ENCODE peak calls at places on chromosome 1, in six cellular contexts. D is upper lobe of right lung; H is coronary artery; Z is cardiac muscle cell; T is CD8-positive, alpha-beta T cell; A is ovary. R is an unnamed sample.

GRCh38 chr1:182309631-182310351 is 81.8 kb downstream of the GLUL start:
- DNase-seq in D (no peak), H (no peak), Z (peak; percentile 43), T (no peak), A (no peak), R (no peak)

GRCh38 chr1:194076646-194077045 is 890.2 kb upstream of the B3GALT2 start:
- DNase-seq in H (no peak), D (no peak), A (no peak), Z (peak; percentile 58), T (no peak), R (no peak)

GRCh38 chr1:111082421-111083192 is 57.3 kb downstream of the DRAM2 start:
- DNase-seq in H (no peak), T (no peak), Z (peak; percentile 44), A (no peak), D (no peak), R (no peak)

GRCh38 chr1:27144920-27145661 is 9.8 kb downstream of the SLC9A1 start:
- DNase-seq in T (no peak), D (no peak), Z (peak; percentile 70), H (no peak), A (peak; percentile 28), R (no peak)

GRCh38 chr1:31014094-31014493 is 51.4 kb downstream of the PUM1 start:
- DNase-seq in T (no peak), Z (no peak), H (no peak), D (no peak), A (no peak), R (no peak)

GRCh38 chr1:228273720-228274451 is 66.0 kb downstream of the OBSCN start:
- DNase-seq in A (no peak), Z (no peak), T (no peak), D (peak; percentile 61), H (peak; percentile 68), R (no peak)

GRCh38 chr1:40530735-40531380 is 579 bp upstream of the ZNF684 start:
- DNase-seq in D (no peak), H (no peak), T (no peak), A (no peak), Z (peak; percentile 58), R (no peak)

GRCh38 chr1:5711956-5712645 is 280.1 kb downstream of the NPHP4 start:
- DNase-seq in Z (no peak), D (no peak), H (no peak), A (no peak), T (no peak), R (no peak)

GRCh38 chr1:7379445-7379971 is 391.6 kb upstream of the VAMP3 start:
- DNase-seq in D (no peak), Z (peak; percentile 75), H (peak; percentile 50), T (no peak), A (no peak), R (no peak)

GRCh38 chr1:24390924-24391782 is 22.4 kb downstream of the STPG1 start:
- DNase-seq in T (peak; percentile 43), Z (peak; percentile 93), H (peak; percentile 87), A (peak; percentile 72), D (peak; percentile 85), R (peak; percentile 66)

GRCh38 chr1:181469829-181470228 is 13.5 kb upstream of the CACNA1E start:
- DNase-seq in A (peak; percentile 29), D (no peak), H (no peak), T (no peak), Z (peak; percentile 90), R (no peak)

GRCh38 chr1:54965624-54966340 is 14.6 kb upstream of the TMEM61 start:
- DNase-seq in D (no peak), T (no peak), A (no peak), Z (peak; percentile 90), H (peak; percentile 71), R (no peak)

GRCh38 chr1:169427081-169427611 is at the start of gene CCDC181:
- DNase-seq in T (peak; percentile 36), Z (peak; percentile 75), A (peak; percentile 78), H (peak; percentile 76), D (peak; percentile 67), R (peak; percentile 36)

GRCh38 chr1:238916828-238917227 is 469.5 kb upstream of the CHRM3 start:
- DNase-seq in H (no peak), Z (no peak), A (no peak), D (no peak), T (no peak), R (no peak)

GRCh38 chr1:111553199-111553598 is 49.8 kb upstream of the ADORA3 start:
- DNase-seq in D (no peak), H (no peak), Z (peak; percentile 24), A (no peak), T (no peak), R (no peak)

GRCh38 chr1:97571760-97572159 is 349.1 kb downstream of the DPYD start:
- DNase-seq in A (no peak), Z (peak; percentile 17), D (no peak), T (no peak), H (no peak), R (no peak)
- H3K4me3 ChIP-seq in A (no peak overlapping the region), Z (no peak overlapping the region), D (no peak overlapping the region), T (no peak overlapping the region), H (no peak overlapping the region), R (no peak overlapping the region)

GRCh38 chr1:76501576-76502219 is 365.6 kb upstream of the ST6GALNAC5 start:
- DNase-seq in Z (no peak), D (no peak), A (no peak), T (no peak), H (no peak), R (peak; percentile 22)
- H3K4me3 ChIP-seq in Z (no peak overlapping the region), D (no peak overlapping the region), A (no peak overlapping the region), T (no peak overlapping the region), H (no peak overlapping the region), R (no peak overlapping the region)

GRCh38 chr1:156584813-156585212 is 5.3 kb downstream of the TTC24 start:
- DNase-seq in T (no peak), A (no peak), Z (no peak), H (no peak), D (no peak), R (no peak)

GRCh38 chr1:156583821-156584622 is 4.5 kb downstream of the TTC24 start:
- DNase-seq in A (peak; percentile 61), T (peak; percentile 52), D (no peak), Z (peak; percentile 89), H (no peak), R (peak; percentile 63)

GRCh38 chr1:156581661-156582387 is 2.3 kb downstream of the TTC24 start:
- DNase-seq in D (no peak), H (no peak), A (no peak), T (peak; percentile 18), Z (no peak), R (no peak)

GRCh38 chr1:156579472-156579871 is at the start of gene TTC24:
- DNase-seq in T (no peak), A (no peak), D (no peak), H (no peak), Z (no peak), R (no peak)

GRCh38 chr1:156582388-156583022 is 3.0 kb downstream of the TTC24 start:
- DNase-seq in T (no peak), Z (no peak), D (no peak), A (no peak), H (no peak), R (peak; percentile 13)
- H3K4me3 ChIP-seq in T (peak overlapping the region; percentile 71), Z (no peak overlapping the region), D (no peak overlapping the region), A (no peak overlapping the region), H (no peak overlapping the region), R (peak overlapping the region; percentile 37)

GRCh38 chr1:87410771-87411170 is 82.1 kb downstream of the LMO4 start:
- DNase-seq in D (no peak), H (no peak), T (no peak), Z (peak; percentile 34), A (no peak), R (no peak)
- H3K4me3 ChIP-seq in D (no peak overlapping the region), H (no peak overlapping the region), T (no peak overlapping the region), Z (no peak overlapping the region), A (no peak overlapping the region), R (no peak overlapping the region)

GRCh38 chr1:201647094-201647493 is 108.2 kb downstream of the NAV1 start:
- DNase-seq in A (no peak), D (no peak), H (no peak), T (no peak), Z (no peak), R (no peak)
- H3K4me3 ChIP-seq in A (no peak overlapping the region), D (no peak overlapping the region), H (no peak overlapping the region), T (no peak overlapping the region), Z (peak overlapping the region; percentile 66), R (no peak overlapping the region)

GRCh38 chr1:26126321-26127084 is 14.9 kb downstream of the PDIK1L start:
- DNase-seq in T (peak; percentile 21), D (no peak), A (no peak), H (no peak), Z (peak; percentile 66), R (peak; percentile 92)
- H3K4me3 ChIP-seq in T (peak overlapping the region; percentile 12), D (no peak overlapping the region), A (no peak overlapping the region), H (no peak overlapping the region), Z (no peak overlapping the region), R (no peak overlapping the region)

GRCh38 chr1:203764105-203765028 is 616 bp upstream of the LAX1 start:
- DNase-seq in T (no peak), D (peak; percentile 2), Z (no peak), A (no peak), H (no peak), R (no peak)
- H3K4me3 ChIP-seq in T (peak overlapping the region; percentile 62), D (no peak overlapping the region), Z (no peak overlapping the region), A (no peak overlapping the region), H (no peak overlapping the region), R (peak overlapping the region; percentile 72)

R was measured in naive thymus-derived CD4-positive, alpha-beta T cell.